ENCODE peak calls at places on chromosomes 5 and 9, in ten cellular contexts. B, L, E, Q, R, I, X, Y, Z and W are unnamed samples.

GRCh38 chr9:113589890-113590289 is 126.4 kb downstream of the RGS3 start:
- DNase-seq in X (no peak), I (peak), B (no peak), Z (no peak), R (no peak), Y (no peak), L (no peak), E (no peak), Q (no peak), W (no peak)

GRCh38 chr5:167504276-167504675 is 787.2 kb upstream of the WWC1 start:
- DNase-seq in B (no peak), Q (no peak), Y (no peak), R (no peak), L (no peak), E (no peak), Z (no peak), I (no peak), X (no peak), W (no peak)

GRCh38 chr9:16413509-16414016 is 456.9 kb downstream of the BNC2 start:
- DNase-seq in Q (no peak), L (no peak), R (no peak), X (no peak), B (no peak), Y (no peak), I (no peak), E (no peak), Z (peak), W (no peak)

GRCh38 chr9:133347515-133347984 is 381 bp downstream of the MED22 start:
- DNase-seq in R (no peak), X (no peak), L (peak), B (peak), Z (no peak), E (no peak), Y (no peak), Q (peak), I (peak), W (no peak)

GRCh38 chr9:119509291-119509905 is 140.2 kb upstream of the BRINP1 start:
- DNase-seq in I (no peak), R (no peak), Z (no peak), B (no peak), X (no peak), L (no peak), Q (no peak), E (no peak), Y (no peak), W (no peak)

GRCh38 chr9:110536802-110537201 is 42.7 kb downstream of the SVEP1 start:
- DNase-seq in L (no peak), B (no peak), Q (no peak), X (no peak), Z (no peak), R (no peak), Y (no peak), E (no peak), I (no peak), W (no peak)

GRCh38 chr9:36748322-36748899 is 175.7 kb downstream of the MELK start:
- DNase-seq in Z (peak), I (no peak), R (no peak), E (no peak), B (no peak), Y (no peak), X (no peak), L (peak), Q (peak), W (no peak)

GRCh38 chr5:176778921-176779465 is 31.4 kb upstream of the UNC5A start:
- DNase-seq in B (no peak), I (peak), L (no peak), X (no peak), Z (no peak), R (no peak), E (no peak), Q (no peak), Y (no peak), W (no peak)

GRCh38 chr5:61619777-61620518 is 287.9 kb downstream of the ZSWIM6 start:
- DNase-seq in Q (no peak), B (no peak), Z (no peak), E (no peak), I (no peak), L (no peak), X (no peak), R (peak), Y (peak), W (no peak)

GRCh38 chr9:71857159-71857558 is 53.8 kb downstream of the ABHD17B start:
- DNase-seq in X (no peak), Y (no peak), Q (no peak), L (no peak), E (no peak), I (no peak), R (no peak), B (no peak), Z (no peak), W (no peak)

GRCh38 chr9:135156525-135157510 is 69.3 kb downstream of the OLFM1 start:
- DNase-seq in Z (peak), Q (peak), L (no peak), X (no peak), Y (peak), I (no peak), E (no peak), R (no peak), B (no peak), W (no peak)

GRCh38 chr5:170302729-170303501 is 5.3 kb upstream of the LCP2 start:
- DNase-seq in X (peak), L (peak), Y (no peak), I (peak), Z (no peak), Q (peak), R (no peak), B (no peak), E (no peak), W (no peak)

GRCh38 chr5:139472410-139473030 is 1.7 kb downstream of the SMIM33 start:
- DNase-seq in Z (no peak), I (no peak), E (no peak), Y (no peak), R (no peak), L (no peak), B (no peak), X (no peak), Q (no peak), W (no peak)

GRCh38 chr9:6843742-6844141 is 86.0 kb downstream of the KDM4C start:
- DNase-seq in Z (no peak), Y (no peak), I (no peak), L (no peak), B (no peak), R (no peak), Q (no peak), X (no peak), E (no peak), W (no peak)

GRCh38 chr5:92662741-92663140 is 918.3 kb downstream of the NR2F1-AS1 start:
- DNase-seq in I (no peak), Q (no peak), B (no peak), Y (no peak), X (no peak), R (no peak), Z (no peak), E (no peak), L (no peak), W (no peak)

GRCh38 chr5:25190521-25191000 is 545.8 kb upstream of the CDH10 start:
- DNase-seq in B (no peak), Y (no peak), R (no peak), X (no peak), I (no peak), E (no peak), Q (no peak), L (no peak), Z (no peak), W (no peak)

GRCh38 chr5:106843812-106844416 is 826.8 kb downstream of the EFNA5 start:
- DNase-seq in X (no peak), Y (no peak), Z (peak), L (no peak), B (no peak), E (no peak), I (no peak), Q (no peak), R (no peak), W (no peak)

GRCh38 chr5:181245427-181246275 is 1.9 kb upstream of the RACK1 start:
- DNase-seq in Q (no peak), X (no peak), L (no peak), E (no peak), I (peak), Z (peak), R (no peak), Y (no peak), B (no peak), W (no peak)

GRCh38 chr9:17721954-17722353 is 143.1 kb downstream of the SH3GL2 start:
- DNase-seq in Q (no peak), X (no peak), B (no peak), I (no peak), L (no peak), E (no peak), Z (no peak), R (no peak), Y (no peak), W (no peak)

GRCh38 chr9:34381323-34381722 is 4.6 kb upstream of the MYORG start:
- DNase-seq in Z (no peak), B (peak), I (peak), X (no peak), Q (no peak), R (no peak), E (no peak), L (peak), Y (peak), W (no peak)

GRCh38 chr9:38311382-38312270 is 80.9 kb upstream of the ALDH1B1 start:
- DNase-seq in I (no peak), X (no peak), Q (no peak), B (no peak), Y (no peak), R (no peak), E (no peak), L (no peak), Z (no peak), W (no peak)

GRCh38 chr5:151234476-151235238 is 10.8 kb upstream of the CCDC69 start:
- DNase-seq in Y (no peak), L (no peak), R (no peak), X (no peak), I (peak), Z (no peak), B (peak), Q (no peak), E (no peak), W (no peak)

GRCh38 chr5:111829701-111830100 is 72.7 kb upstream of the NREP start:
- DNase-seq in L (no peak), E (no peak), Z (peak), B (no peak), R (no peak), Y (no peak), X (no peak), I (no peak), Q (no peak), W (peak)

GRCh38 chr9:68771376-68771775 is 66.3 kb downstream of the PIP5K1B start:
- DNase-seq in R (no peak), Q (no peak), B (no peak), X (no peak), L (no peak), Z (no peak), E (no peak), I (no peak), Y (no peak), W (no peak)

GRCh38 chr5:135534609-135535419 is 950 bp downstream of the NEUROG1 start:
- DNase-seq in L (no peak), R (no peak), Z (no peak), X (no peak), Q (peak), Y (no peak), I (no peak), B (no peak), E (no peak), W (no peak)

GRCh38 chr5:178993955-178994579 is 1.1 kb downstream of the GRM6 start:
- DNase-seq in B (no peak), I (peak), Y (no peak), R (no peak), E (no peak), Z (no peak), X (no peak), L (no peak), Q (no peak), W (no peak)

GRCh38 chr5:56055859-56056258 is 61.1 kb upstream of the IL6ST start:
- DNase-seq in L (no peak), Y (no peak), X (no peak), I (no peak), B (no peak), E (no peak), Z (no peak), R (no peak), Q (no peak), W (no peak)